ENCODE peak calls at places on chromosomes 12 and 14, in five cellular contexts. E is HCT116; I is activated naive CD4-positive, alpha-beta T cell treated with anti-CD3 and anti-CD28 coated beads for 36 hours; A is astrocyte of the spinal cord; V is CD8-positive, alpha-beta T cell. T is an unnamed sample.

GRCh38 chr14:36518586-36519430 is 1.2 kb downstream of the NKX2-1 start:
- DNase-seq in I (no peak), E (no peak), V (no peak), A (no peak), T (no peak)

GRCh38 chr14:99514552-99515300 is 33.5 kb downstream of the CCNK start:
- DNase-seq in I (no peak), V (no peak), A (no peak), E (no peak), T (no peak)

GRCh38 chr12:56931474-56931978 is 2.7 kb downstream of the SDR9C7 start:
- DNase-seq in E (peak), I (peak), A (peak), V (no peak), T (peak)

GRCh38 chr14:22163051-22163450 is 426.0 kb downstream of the DAD1 start:
- DNase-seq in E (no peak), V (no peak), I (no peak), A (peak), T (no peak)

GRCh38 chr12:124224535-124225110 is 70.3 kb upstream of the RFLNA start:
- DNase-seq in V (no peak), I (no peak), A (no peak), E (no peak), T (no peak)

GRCh38 chr12:97308576-97309198 is 153.9 kb upstream of the RMST start:
- DNase-seq in I (no peak), V (no peak), A (peak), E (peak), T (peak)

GRCh38 chr12:100229876-100230275 is 29.3 kb downstream of the ACTR6 start:
- DNase-seq in A (no peak), E (no peak), I (no peak), V (no peak), T (no peak)

GRCh38 chr14:61671086-61671485 is 24.2 kb upstream of the HIF1A start:
- DNase-seq in I (peak), A (no peak), E (no peak), V (peak), T (no peak)

GRCh38 chr12:52713960-52714886 is 10.9 kb upstream of the KRT77 start:
- DNase-seq in A (no peak), I (peak), V (peak), E (no peak), T (no peak)